ENCODE peak calls at places on chromosome 13, in nine cellular contexts. Q is activated CD4-positive, alpha-beta memory T cell treated with anti-CD3 and anti-CD28 coated beads for 36 hours; A is stimulated activated CD4-positive, alpha-beta T cell treated with anti-CD3 and anti-CD28 coated beads, Interleukin-15, amount 100 ng/mL, for 24 hours; B is T follicular helper cell; U is Right ventricle myocardium superior; J is astrocyte of the spinal cord; V is NCI-H2029; N is HAP-1; Z is CD8-positive, alpha-beta T cell. M is an unnamed sample.

GRCh38 chr13:61094865-61095264 is 320.8 kb downstream of the PCDH20 start:
- DNase-seq in Q (no peak), A (no peak), B (no peak), U (no peak), J (no peak), V (no peak), N (no peak), Z (no peak), M (no peak)

GRCh38 chr13:52713894-52714293 is 25.7 kb downstream of the CNMD start:
- DNase-seq in Q (no peak), A (no peak), B (no peak), U (peak), J (no peak), V (no peak), N (no peak), Z (no peak), M (no peak)

GRCh38 chr13:45728759-45729158 is 26.6 kb downstream of the CBY2 start:
- DNase-seq in Q (peak), A (peak), B (no peak), U (no peak), J (no peak), V (no peak), N (peak), Z (no peak), M (peak)

GRCh38 chr13:23751195-23751594 is 138.0 kb downstream of the MIPEP start:
- DNase-seq in Q (no peak), A (no peak), B (no peak), U (no peak), J (peak), V (no peak), N (no peak), Z (no peak), M (no peak)

GRCh38 chr13:40485611-40486517 is 180.6 kb downstream of the FOXO1 start:
- DNase-seq in Q (peak), A (peak), B (peak), U (no peak), J (no peak), V (no peak), N (peak), Z (peak), M (no peak)

GRCh38 chr13:48159436-48160225 is 64.7 kb upstream of the MED4 start:
- DNase-seq in Q (peak), A (peak), B (no peak), U (no peak), J (peak), V (no peak), N (peak), Z (no peak), M (no peak)

GRCh38 chr13:56009418-56009817 is 1131.3 kb upstream of the PRR20A start:
- DNase-seq in Q (no peak), A (no peak), B (no peak), U (no peak), J (no peak), V (no peak), N (no peak), Z (no peak), M (no peak)

GRCh38 chr13:111437856-111438547 is 117.6 kb downstream of the TEX29 start:
- DNase-seq in Q (no peak), A (no peak), B (no peak), U (no peak), J (no peak), V (no peak), N (no peak), Z (no peak), M (no peak)

M was measured in WTC11.